ENCODE peak calls at places on chromosomes 2 and 18, in four cellular contexts. One of them, this sample, is unnamed.

GRCh38 chr2:118013221-118013723 is 598 bp downstream of the CCDC93 start:
- DNase-seq in breast epithelium: no peak
- DNase-seq in activated CD8-positive, alpha-beta T cell treated with anti-CD3 and anti-CD28 coated beads for 36 hours: peak
- DNase-seq in adipocyte: peak
- DNase-seq in this sample: peak

GRCh38 chr2:122203523-122203922 is 448.1 kb downstream of the TSN start:
- DNase-seq in adipocyte: peak
- DNase-seq in breast epithelium: no peak
- DNase-seq in activated CD8-positive, alpha-beta T cell treated with anti-CD3 and anti-CD28 coated beads for 36 hours: no peak
- DNase-seq in this sample: no peak

GRCh38 chr2:45748239-45748638 is 96.8 kb downstream of the PRKCE start:
- DNase-seq in activated CD8-positive, alpha-beta T cell treated with anti-CD3 and anti-CD28 coated beads for 36 hours: no peak
- DNase-seq in adipocyte: peak
- DNase-seq in breast epithelium: no peak
- DNase-seq in this sample: no peak

GRCh38 chr2:68385232-68385906 is 20.3 kb downstream of the PLEK start:
- DNase-seq in activated CD8-positive, alpha-beta T cell treated with anti-CD3 and anti-CD28 coated beads for 36 hours: peak
- DNase-seq in breast epithelium: no peak
- DNase-seq in adipocyte: no peak
- DNase-seq in this sample: no peak

GRCh38 chr2:219128401-219128800 is 32.2 kb downstream of the NHEJ1 start:
- DNase-seq in activated CD8-positive, alpha-beta T cell treated with anti-CD3 and anti-CD28 coated beads for 36 hours: no peak
- DNase-seq in breast epithelium: no peak
- DNase-seq in adipocyte: no peak
- DNase-seq in this sample: no peak

GRCh38 chr18:74116628-74117554 is 30.7 kb downstream of the FBXO15 start:
- DNase-seq in breast epithelium: no peak
- DNase-seq in activated CD8-positive, alpha-beta T cell treated with anti-CD3 and anti-CD28 coated beads for 36 hours: peak
- DNase-seq in adipocyte: peak
- DNase-seq in this sample: no peak

GRCh38 chr2:126643431-126643830 is 12.5 kb upstream of the GYPC start:
- DNase-seq in breast epithelium: no peak
- DNase-seq in activated CD8-positive, alpha-beta T cell treated with anti-CD3 and anti-CD28 coated beads for 36 hours: no peak
- DNase-seq in adipocyte: no peak
- DNase-seq in this sample: no peak

GRCh38 chr2:209368924-209369323 is 54.9 kb upstream of the MAP2 start:
- DNase-seq in adipocyte: peak
- DNase-seq in breast epithelium: peak
- DNase-seq in activated CD8-positive, alpha-beta T cell treated with anti-CD3 and anti-CD28 coated beads for 36 hours: no peak
- DNase-seq in this sample: no peak

GRCh38 chr18:58057291-58057965 is 13.4 kb downstream of the NEDD4L start:
- DNase-seq in activated CD8-positive, alpha-beta T cell treated with anti-CD3 and anti-CD28 coated beads for 36 hours: no peak
- DNase-seq in breast epithelium: peak
- DNase-seq in adipocyte: no peak
- DNase-seq in this sample: no peak

GRCh38 chr2:23594079-23594494 is 209.1 kb downstream of the KLHL29 start:
- DNase-seq in adipocyte: peak
- DNase-seq in breast epithelium: peak
- DNase-seq in activated CD8-positive, alpha-beta T cell treated with anti-CD3 and anti-CD28 coated beads for 36 hours: no peak
- DNase-seq in this sample: peak

GRCh38 chr2:133561045-133561852 is 7.0 kb downstream of the NCKAP5 start:
- DNase-seq in activated CD8-positive, alpha-beta T cell treated with anti-CD3 and anti-CD28 coated beads for 36 hours: peak
- DNase-seq in adipocyte: peak
- DNase-seq in breast epithelium: no peak
- DNase-seq in this sample: no peak

GRCh38 chr2:219688560-219689445 is 61.4 kb downstream of the SLC4A3 start:
- DNase-seq in breast epithelium: peak
- DNase-seq in adipocyte: peak
- DNase-seq in activated CD8-positive, alpha-beta T cell treated with anti-CD3 and anti-CD28 coated beads for 36 hours: no peak
- DNase-seq in this sample: no peak

GRCh38 chr18:824179-824578 is 12.1 kb upstream of the YES1 start:
- DNase-seq in adipocyte: no peak
- DNase-seq in activated CD8-positive, alpha-beta T cell treated with anti-CD3 and anti-CD28 coated beads for 36 hours: no peak
- DNase-seq in breast epithelium: no peak
- DNase-seq in this sample: no peak

GRCh38 chr2:187011206-187011605 is 162.2 kb upstream of the ZSWIM2 start:
- DNase-seq in breast epithelium: no peak
- DNase-seq in adipocyte: no peak
- DNase-seq in activated CD8-positive, alpha-beta T cell treated with anti-CD3 and anti-CD28 coated beads for 36 hours: no peak
- DNase-seq in this sample: no peak

GRCh38 chr2:42929985-42930581 is 137.7 kb upstream of the HAAO start:
- DNase-seq in activated CD8-positive, alpha-beta T cell treated with anti-CD3 and anti-CD28 coated beads for 36 hours: no peak
- DNase-seq in adipocyte: peak
- DNase-seq in breast epithelium: peak
- DNase-seq in this sample: no peak

GRCh38 chr2:23422089-23423061 is 37.4 kb downstream of the KLHL29 start:
- DNase-seq in breast epithelium: no peak
- DNase-seq in adipocyte: no peak
- DNase-seq in activated CD8-positive, alpha-beta T cell treated with anti-CD3 and anti-CD28 coated beads for 36 hours: no peak
- DNase-seq in this sample: peak

GRCh38 chr18:33812186-33812585 is 234.2 kb downstream of the ASXL3 start:
- DNase-seq in adipocyte: no peak
- DNase-seq in activated CD8-positive, alpha-beta T cell treated with anti-CD3 and anti-CD28 coated beads for 36 hours: no peak
- DNase-seq in breast epithelium: no peak
- DNase-seq in this sample: no peak

GRCh38 chr2:126527836-126528490 is 128.0 kb upstream of the GYPC start:
- DNase-seq in breast epithelium: peak
- DNase-seq in activated CD8-positive, alpha-beta T cell treated with anti-CD3 and anti-CD28 coated beads for 36 hours: peak
- DNase-seq in adipocyte: peak
- DNase-seq in this sample: peak

GRCh38 chr2:218270721-218271486 is 585 bp downstream of the PNKD start:
- DNase-seq in breast epithelium: no peak
- DNase-seq in activated CD8-positive, alpha-beta T cell treated with anti-CD3 and anti-CD28 coated beads for 36 hours: no peak
- DNase-seq in adipocyte: peak
- DNase-seq in this sample: peak

GRCh38 chr2:21317131-21317530 is 193.4 kb downstream of the TDRD15 start:
- DNase-seq in adipocyte: peak
- DNase-seq in activated CD8-positive, alpha-beta T cell treated with anti-CD3 and anti-CD28 coated beads for 36 hours: peak
- DNase-seq in breast epithelium: no peak
- DNase-seq in this sample: peak

GRCh38 chr2:144516981-144517824 is 2.7 kb downstream of the ZEB2 start:
- DNase-seq in activated CD8-positive, alpha-beta T cell treated with anti-CD3 and anti-CD28 coated beads for 36 hours: peak
- DNase-seq in breast epithelium: no peak
- DNase-seq in adipocyte: peak
- DNase-seq in this sample: peak

GRCh38 chr2:96144481-96145027 is 686 bp downstream of the DUSP2 start:
- DNase-seq in breast epithelium: no peak
- DNase-seq in activated CD8-positive, alpha-beta T cell treated with anti-CD3 and anti-CD28 coated beads for 36 hours: peak
- DNase-seq in adipocyte: no peak
- DNase-seq in this sample: no peak

GRCh38 chr18:51513525-51513924 is 316.0 kb upstream of the MEX3C start:
- DNase-seq in adipocyte: no peak
- DNase-seq in breast epithelium: no peak
- DNase-seq in activated CD8-positive, alpha-beta T cell treated with anti-CD3 and anti-CD28 coated beads for 36 hours: no peak
- DNase-seq in this sample: no peak

GRCh38 chr2:239561448-239562001 is 160.7 kb upstream of the HDAC4 start:
- DNase-seq in breast epithelium: peak
- DNase-seq in activated CD8-positive, alpha-beta T cell treated with anti-CD3 and anti-CD28 coated beads for 36 hours: no peak
- DNase-seq in adipocyte: peak
- DNase-seq in this sample: peak

GRCh38 chr2:37683926-37684780 is 12.7 kb upstream of the CDC42EP3 start:
- DNase-seq in activated CD8-positive, alpha-beta T cell treated with anti-CD3 and anti-CD28 coated beads for 36 hours: no peak
- DNase-seq in breast epithelium: no peak
- DNase-seq in adipocyte: no peak
- DNase-seq in this sample: no peak

GRCh38 chr2:237723613-237724012 is 75.0 kb upstream of the RBM44 start:
- DNase-seq in adipocyte: peak
- DNase-seq in breast epithelium: peak
- DNase-seq in activated CD8-positive, alpha-beta T cell treated with anti-CD3 and anti-CD28 coated beads for 36 hours: peak
- DNase-seq in this sample: no peak

GRCh38 chr2:16588565-16588964 is 77.1 kb downstream of the CYRIA start:
- DNase-seq in activated CD8-positive, alpha-beta T cell treated with anti-CD3 and anti-CD28 coated beads for 36 hours: no peak
- DNase-seq in breast epithelium: no peak
- DNase-seq in adipocyte: no peak
- DNase-seq in this sample: no peak

GRCh38 chr2:147172493-147173185 is 672.2 kb upstream of the ACVR2A start:
- DNase-seq in adipocyte: no peak
- DNase-seq in activated CD8-positive, alpha-beta T cell treated with anti-CD3 and anti-CD28 coated beads for 36 hours: no peak
- DNase-seq in breast epithelium: no peak
- DNase-seq in this sample: no peak

GRCh38 chr2:133780099-133780996 is 212.1 kb upstream of the NCKAP5 start:
- DNase-seq in breast epithelium: peak
- DNase-seq in activated CD8-positive, alpha-beta T cell treated with anti-CD3 and anti-CD28 coated beads for 36 hours: peak
- DNase-seq in adipocyte: peak
- DNase-seq in this sample: peak

GRCh38 chr2:236440110-236440881 is 129.3 kb upstream of the ACKR3 start:
- DNase-seq in activated CD8-positive, alpha-beta T cell treated with anti-CD3 and anti-CD28 coated beads for 36 hours: peak
- DNase-seq in breast epithelium: no peak
- DNase-seq in adipocyte: no peak
- DNase-seq in this sample: no peak

GRCh38 chr2:174120346-174120745 is 128.0 kb downstream of the OLA1 start:
- DNase-seq in activated CD8-positive, alpha-beta T cell treated with anti-CD3 and anti-CD28 coated beads for 36 hours: peak
- DNase-seq in breast epithelium: no peak
- DNase-seq in adipocyte: no peak
- DNase-seq in this sample: no peak

GRCh38 chr2:216083464-216084279 is 2.0 kb downstream of the TMEM169 start:
- DNase-seq in adipocyte: no peak
- DNase-seq in activated CD8-positive, alpha-beta T cell treated with anti-CD3 and anti-CD28 coated beads for 36 hours: peak
- DNase-seq in breast epithelium: no peak
- DNase-seq in this sample: no peak

GRCh38 chr2:197442865-197443264 is 8.0 kb upstream of the SF3B1 start:
- DNase-seq in breast epithelium: no peak
- DNase-seq in activated CD8-positive, alpha-beta T cell treated with anti-CD3 and anti-CD28 coated beads for 36 hours: no peak
- DNase-seq in adipocyte: no peak
- DNase-seq in this sample: no peak

GRCh38 chr2:239675856-239676715 is 275.3 kb upstream of the HDAC4 start:
- DNase-seq in adipocyte: no peak
- DNase-seq in activated CD8-positive, alpha-beta T cell treated with anti-CD3 and anti-CD28 coated beads for 36 hours: no peak
- DNase-seq in breast epithelium: no peak
- DNase-seq in this sample: peak

GRCh38 chr18:75297731-75298130 is 87.1 kb downstream of the TSHZ1 start:
- DNase-seq in activated CD8-positive, alpha-beta T cell treated with anti-CD3 and anti-CD28 coated beads for 36 hours: no peak
- DNase-seq in breast epithelium: no peak
- DNase-seq in adipocyte: peak
- DNase-seq in this sample: no peak

GRCh38 chr2:207073791-207074678 is 91.7 kb downstream of the KLF7 start:
- DNase-seq in breast epithelium: no peak
- DNase-seq in activated CD8-positive, alpha-beta T cell treated with anti-CD3 and anti-CD28 coated beads for 36 hours: peak
- DNase-seq in adipocyte: no peak
- DNase-seq in this sample: no peak

This sample was measured in sciatic nerve.